ENCODE peak calls at places on chromosome X, in four cellular contexts. F is GM03348; X is NCI-H510A treated with DMSO at 0.1 percent for 48 hours; I is effector memory CD8-positive, alpha-beta T cell. A is an unnamed sample.

GRCh38 chrX:16511776-16512400 is 138.1 kb upstream of the S100G start:
- DNase-seq in F (no peak), X (no peak), I (no peak), A (no peak)

GRCh38 chrX:101462892-101463291 is 22.4 kb upstream of the ARMCX4 start:
- DNase-seq in F (peak), X (peak), I (no peak), A (peak)

GRCh38 chrX:136310411-136310810 is 9.6 kb downstream of the ADGRG4 start:
- DNase-seq in F (no peak), X (no peak), I (no peak), A (peak)

GRCh38 chrX:75746891-75747639 is 38.0 kb downstream of the MAGEE2 start:
- DNase-seq in F (peak), X (peak), I (peak), A (peak)

GRCh38 chrX:134929813-134930212 is 61.0 kb upstream of the SMIM10 start:
- DNase-seq in F (no peak), X (no peak), I (no peak), A (no peak)

GRCh38 chrX:2576793-2577192 is 76.0 kb upstream of the DHRSX start:
- DNase-seq in F (no peak), X (no peak), I (no peak), A (peak)

GRCh38 chrX:40278340-40279090 is 180.8 kb upstream of the BCOR start:
- DNase-seq in F (peak), X (no peak), I (peak), A (no peak)

GRCh38 chrX:129980043-129980442 is 2.4 kb upstream of the BCORL1 start:
- DNase-seq in F (peak), X (no peak), I (no peak), A (no peak)

GRCh38 chrX:72306085-72306801 is 529 bp upstream of the CITED1 start:
- DNase-seq in F (no peak), X (no peak), I (no peak), A (no peak)

GRCh38 chrX:47218920-47219815 is 687 bp downstream of the CDK16 start:
- DNase-seq in F (peak), X (no peak), I (peak), A (no peak)